ENCODE peak calls at places on chromosomes 13 and 19, in eight cellular contexts. H, Y, M, B, T, J, G and E are unnamed samples.

GRCh38 chr13:27821566-27821965 is 29.3 kb downstream of the GSX1 start:
- DNase-seq in H (peak; percentile 4), G (peak; percentile 42), J (no peak), Y (no peak), B (no peak), M (no peak), T (no peak), E (no peak)

GRCh38 chr13:84896128-84896527 is 903.1 kb downstream of the SLITRK6 start:
- DNase-seq in Y (peak; percentile 27), B (peak; percentile 45), T (peak; percentile 45), G (peak; percentile 47), H (peak; percentile 80), M (peak; percentile 79), J (no peak), E (no peak)

GRCh38 chr13:105196052-105196451 is 1339.4 kb downstream of the EFNB2 start:
- DNase-seq in G (peak; percentile 23), B (no peak), J (no peak), Y (peak; percentile 94), M (peak; percentile 89), H (peak; percentile 39), T (no peak), E (no peak)

GRCh38 chr19:50414850-50415660 is 3.7 kb upstream of the SPIB start:
- DNase-seq in B (peak; percentile 42), T (peak; percentile 16), H (peak; percentile 55), M (peak; percentile 76), G (peak; percentile 95), J (peak; percentile 68), Y (peak; percentile 64), E (peak; percentile 63)

GRCh38 chr13:61824168-61824567 is 408.5 kb upstream of the PCDH20 start:
- DNase-seq in H (no peak), Y (no peak), G (no peak), M (no peak), B (no peak), T (no peak), J (no peak), E (no peak)

GRCh38 chr13:107545946-107546502 is 669.3 kb downstream of the LIG4 start:
- DNase-seq in G (no peak), J (no peak), H (no peak), B (no peak), M (no peak), T (no peak), Y (no peak), E (no peak)

GRCh38 chr19:438416-438958 is 22.3 kb downstream of the SHC2 start:
- DNase-seq in H (no peak), G (no peak), Y (no peak), T (no peak), M (no peak), B (no peak), J (no peak), E (no peak)

GRCh38 chr19:34430738-34431625 is 2.8 kb downstream of the UBA2 start:
- DNase-seq in G (peak; percentile 20), J (no peak), M (peak; percentile 70), B (peak; percentile 60), H (peak; percentile 61), Y (peak; percentile 41), T (peak; percentile 35), E (no peak)

GRCh38 chr13:101390461-101390860 is 25.8 kb downstream of the NALCN start:
- DNase-seq in T (no peak), H (peak; percentile 25), M (peak; percentile 22), G (no peak), B (no peak), J (no peak), Y (no peak), E (no peak)

GRCh38 chr19:46308510-46308909 is 11.7 kb downstream of the HIF3A start:
- DNase-seq in M (no peak), Y (no peak), T (no peak), H (no peak), J (no peak), G (no peak), B (no peak), E (no peak)

GRCh38 chr13:41017153-41017552 is 2.0 kb downstream of the ELF1 start:
- DNase-seq in T (no peak), M (no peak), H (no peak), G (no peak), B (peak; percentile 57), Y (no peak), J (no peak), E (no peak)

GRCh38 chr19:46198756-46199155 is 30.8 kb upstream of the IGFL1 start:
- DNase-seq in H (no peak), B (no peak), G (no peak), M (no peak), Y (no peak), T (no peak), J (no peak), E (no peak)

GRCh38 chr13:79936368-79937136 is 404.4 kb downstream of the SPRY2 start:
- DNase-seq in T (no peak), M (peak; percentile 99), Y (peak; percentile 99), B (no peak), H (peak; percentile 98), G (no peak), J (no peak), E (peak; percentile 25)

GRCh38 chr13:99119686-99120085 is 81.0 kb upstream of the UBAC2 start:
- DNase-seq in G (no peak), Y (peak; percentile 33), B (no peak), H (no peak), T (no peak), J (no peak), M (no peak), E (no peak)

GRCh38 chr19:7539827-7540425 is 4.4 kb downstream of the PNPLA6 start:
- DNase-seq in H (no peak), G (no peak), B (no peak), J (no peak), Y (no peak), M (no peak), T (no peak), E (no peak)

GRCh38 chr19:55287361-55288079 is 3.7 kb downstream of the BRSK1 start:
- DNase-seq in H (no peak), B (no peak), M (no peak), T (no peak), G (no peak), Y (no peak), J (no peak), E (no peak)

GRCh38 chr19:52296400-52296772 is 583 bp upstream of the ZNF480 start:
- DNase-seq in J (no peak), T (no peak), G (no peak), B (no peak), H (no peak), Y (no peak), M (no peak), E (no peak)

GRCh38 chr19:44822177-44822576 is 13.3 kb downstream of the BCAM start:
- DNase-seq in M (no peak), H (no peak), Y (no peak), T (no peak), G (no peak), J (no peak), B (no peak), E (no peak)

GRCh38 chr13:113176292-113176691 is 17.8 kb downstream of the PROZ start:
- DNase-seq in T (no peak), M (no peak), H (no peak), B (no peak), G (no peak), J (no peak), Y (no peak), E (no peak)

DNA sequence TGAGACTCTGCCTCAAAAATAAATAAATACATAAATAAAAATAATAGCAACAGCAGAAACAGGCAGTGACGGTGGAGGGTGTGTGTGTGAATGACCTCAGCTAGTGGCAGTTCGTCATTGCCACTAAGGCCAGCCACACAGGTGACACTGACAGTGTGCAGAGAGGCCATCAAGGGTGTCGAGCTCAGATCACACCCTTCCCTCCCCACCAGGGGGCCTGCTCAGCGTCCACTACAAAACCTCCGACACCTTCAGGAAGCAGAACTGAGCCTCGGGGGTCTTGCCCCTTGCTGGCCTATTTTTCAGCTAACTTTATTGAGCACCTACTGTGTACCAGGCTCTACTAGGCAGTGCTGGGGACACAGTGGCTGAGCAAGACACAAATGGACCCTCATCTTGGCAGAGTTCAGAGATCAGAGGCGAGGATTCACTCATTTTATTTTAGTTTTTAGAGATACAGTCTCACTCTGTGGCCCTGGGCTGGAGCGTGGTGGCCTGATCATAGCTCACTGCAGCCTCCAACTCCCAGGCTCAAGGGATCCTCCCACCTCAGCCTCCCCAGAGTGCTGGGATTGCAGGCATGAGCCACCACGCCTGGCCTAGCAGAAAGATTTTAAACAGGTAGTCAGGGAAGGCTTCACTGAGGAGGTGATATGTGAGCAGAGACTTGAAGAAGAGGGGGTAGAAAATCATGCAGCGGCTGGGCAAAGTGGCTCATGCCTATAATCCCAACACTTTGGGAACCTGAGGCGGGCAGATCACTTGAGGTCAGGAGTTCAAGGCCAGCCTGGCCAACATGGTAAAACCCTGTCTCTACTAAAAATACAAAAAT is 30.3 kb upstream of the SEMA6B start:
- DNase-seq in H (no peak), M (no peak), J (no peak), G (no peak), T (no peak), B (peak; percentile 26), Y (no peak), E (no peak)
- TF ChIP-seq CTCF in H (peak; percentile 52), M (peak; percentile 47), J (peak; percentile 54), G (no peak), T (peak; percentile 57), B (peak; percentile 52), Y (peak; percentile 73), E (peak; percentile 8)

DNA sequence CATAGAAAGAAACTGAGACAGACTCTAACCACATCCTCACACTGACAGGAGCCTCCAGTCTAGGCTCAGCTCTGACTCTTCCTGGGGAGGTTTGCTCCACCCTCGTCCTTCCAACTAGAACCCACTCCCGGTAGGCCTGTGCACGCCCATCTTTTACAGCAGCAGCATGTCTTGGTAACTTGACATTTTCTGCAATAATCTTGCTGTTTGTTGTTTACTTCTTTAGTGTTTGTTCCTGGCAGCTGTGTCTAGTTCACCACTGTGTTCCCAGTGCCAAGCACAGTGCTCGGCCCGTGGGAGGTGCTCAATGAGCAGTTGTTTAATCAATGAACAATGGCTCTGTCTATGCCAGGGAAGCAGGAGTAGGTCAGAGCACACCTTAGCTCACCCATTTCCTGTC is 23.1 kb upstream of the ZNF729 start:
- DNase-seq in H (no peak), Y (no peak), J (no peak), G (no peak), T (no peak), M (no peak), B (no peak), E (no peak)
- TF ChIP-seq CTCF in H (no peak), Y (no peak), J (no peak), G (no peak), T (no peak), M (no peak), B (no peak), E (no peak)

GRCh38 chr19:13959962-13960862 is 7.9 kb downstream of the DCAF15 start:
- DNase-seq in M (no peak), G (peak; percentile 61), H (no peak), J (no peak), T (no peak), Y (no peak), B (peak; percentile 27), E (no peak)
- TF ChIP-seq CTCF in M (peak; percentile 22), G (peak; percentile 8), H (peak; percentile 14), J (peak; percentile 22), T (no peak), Y (peak; percentile 63), B (peak; percentile 54), E (no peak)

DNA sequence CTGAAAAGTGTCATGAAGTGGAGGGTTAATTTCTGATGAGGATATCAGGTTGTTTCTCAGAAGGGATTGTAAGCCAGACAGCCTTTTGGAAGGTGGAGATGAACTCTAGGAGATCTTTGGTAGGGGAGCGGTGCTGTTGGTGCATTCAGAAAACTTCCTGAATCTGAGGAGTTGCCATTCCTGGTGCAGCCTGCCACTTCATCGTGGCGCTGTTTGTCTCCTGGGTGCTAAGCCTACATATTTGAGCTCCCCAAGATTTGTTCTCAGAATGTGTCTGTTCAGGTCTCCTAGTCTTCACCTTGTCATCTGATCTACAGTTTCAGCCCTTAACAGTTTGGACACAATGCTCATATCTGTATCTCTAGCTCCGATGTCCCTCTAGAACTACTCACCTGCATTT is 285.6 kb downstream of the MTUS2 start:
- DNase-seq in Y (no peak), J (no peak), G (peak; percentile 36), B (no peak), T (no peak), H (no peak), M (no peak), E (no peak)
- TF ChIP-seq CTCF in Y (no peak), J (no peak), G (peak; percentile 57), B (peak; percentile 42), T (no peak), H (no peak), M (no peak), E (no peak)